ENCODE peak calls at places on chromosome 22, in seven cellular contexts. One of them, this sample, is unnamed.

GRCh38 chr22:32106930-32107329 is 52.2 kb downstream of the C22orf42 start:
- DNase-seq in H1: peak; percentile 71
- DNase-seq in mesendoderm: peak; percentile 55
- DNase-seq in neuronal stem cell: peak; percentile 36
- DNase-seq in trophoblast cell: no peak
- DNase-seq in IMR-90: no peak
- DNase-seq in mesenchymal stem cell: no peak
- DNase-seq in this sample: peak; percentile 56

GRCh38 chr22:49936018-49936972 is 17.9 kb downstream of the CRELD2 start:
- DNase-seq in H1: peak; percentile 79
- DNase-seq in mesendoderm: peak; percentile 54
- DNase-seq in neuronal stem cell: no peak
- DNase-seq in trophoblast cell: peak; percentile 77
- DNase-seq in IMR-90: peak; percentile 86
- DNase-seq in mesenchymal stem cell: peak; percentile 94
- DNase-seq in this sample: peak; percentile 87

GRCh38 chr22:37740455-37741311 is 43.8 kb downstream of the TRIOBP start:
- DNase-seq in H1: no peak
- DNase-seq in mesendoderm: no peak
- DNase-seq in neuronal stem cell: no peak
- DNase-seq in trophoblast cell: no peak
- DNase-seq in IMR-90: no peak
- DNase-seq in mesenchymal stem cell: no peak
- DNase-seq in this sample: no peak

GRCh38 chr22:29946220-29946619 is 63.2 kb downstream of the MTMR3 start:
- DNase-seq in H1: no peak
- DNase-seq in mesendoderm: no peak
- DNase-seq in neuronal stem cell: no peak
- DNase-seq in trophoblast cell: no peak
- DNase-seq in IMR-90: no peak
- DNase-seq in mesenchymal stem cell: no peak
- DNase-seq in this sample: no peak

GRCh38 chr22:33896154-33896800 is 24.0 kb downstream of the LARGE1 start:
- DNase-seq in H1: no peak
- DNase-seq in mesendoderm: no peak
- DNase-seq in neuronal stem cell: no peak
- DNase-seq in trophoblast cell: no peak
- DNase-seq in IMR-90: no peak
- DNase-seq in mesenchymal stem cell: no peak
- DNase-seq in this sample: no peak

GRCh38 chr22:50505776-50506610 is 1.5 kb downstream of the LMF2 start:
- DNase-seq in H1: no peak
- DNase-seq in mesendoderm: no peak
- DNase-seq in neuronal stem cell: no peak
- DNase-seq in trophoblast cell: no peak
- DNase-seq in IMR-90: no peak
- DNase-seq in mesenchymal stem cell: no peak
- DNase-seq in this sample: peak; percentile 30

GRCh38 chr22:32701021-32701420 is 100.5 kb upstream of the TIMP3 start:
- DNase-seq in H1: no peak
- DNase-seq in mesendoderm: no peak
- DNase-seq in neuronal stem cell: no peak
- DNase-seq in trophoblast cell: no peak
- DNase-seq in IMR-90: peak; percentile 37
- DNase-seq in mesenchymal stem cell: peak; percentile 48
- DNase-seq in this sample: no peak

GRCh38 chr22:44191036-44191454 is 10.3 kb downstream of the PARVG start:
- DNase-seq in H1: no peak
- DNase-seq in mesendoderm: peak; percentile 20
- DNase-seq in neuronal stem cell: no peak
- DNase-seq in trophoblast cell: no peak
- DNase-seq in IMR-90: no peak
- DNase-seq in mesenchymal stem cell: no peak
- DNase-seq in this sample: no peak

GRCh38 chr22:47168900-47169800 is 406.7 kb downstream of the TBC1D22A start:
- DNase-seq in H1: peak; percentile 66
- DNase-seq in mesendoderm: peak; percentile 63
- DNase-seq in neuronal stem cell: no peak
- DNase-seq in trophoblast cell: no peak
- DNase-seq in IMR-90: peak; percentile 8
- DNase-seq in mesenchymal stem cell: peak; percentile 10
- DNase-seq in this sample: peak; percentile 62

GRCh38 chr22:41596776-41597634 is 7.4 kb upstream of the PMM1 start:
- DNase-seq in H1: peak; percentile 87
- DNase-seq in mesendoderm: peak; percentile 59
- DNase-seq in neuronal stem cell: peak; percentile 29
- DNase-seq in trophoblast cell: peak; percentile 16
- DNase-seq in IMR-90: peak; percentile 37
- DNase-seq in mesenchymal stem cell: peak; percentile 70
- DNase-seq in this sample: peak; percentile 78

GRCh38 chr22:50082961-50083461 is 2.2 kb downstream of the MLC1 start:
- DNase-seq in H1: no peak
- DNase-seq in mesendoderm: no peak
- DNase-seq in neuronal stem cell: no peak
- DNase-seq in trophoblast cell: no peak
- DNase-seq in IMR-90: no peak
- DNase-seq in mesenchymal stem cell: no peak
- DNase-seq in this sample: no peak

GRCh38 chr22:19641983-19642451 is 72.3 kb upstream of the SEPTIN5 start:
- DNase-seq in H1: no peak
- DNase-seq in mesendoderm: no peak
- DNase-seq in neuronal stem cell: no peak
- DNase-seq in trophoblast cell: no peak
- DNase-seq in IMR-90: no peak
- DNase-seq in mesenchymal stem cell: no peak
- DNase-seq in this sample: no peak

GRCh38 chr22:37454857-37455686 is 27.8 kb upstream of the ELFN2 start:
- DNase-seq in H1: no peak
- DNase-seq in mesendoderm: peak; percentile 73
- DNase-seq in neuronal stem cell: no peak
- DNase-seq in trophoblast cell: peak; percentile 44
- DNase-seq in IMR-90: peak; percentile 89
- DNase-seq in mesenchymal stem cell: peak; percentile 96
- DNase-seq in this sample: no peak

GRCh38 chr22:19050117-19050516 is 72.1 kb downstream of the DGCR2 start:
- DNase-seq in H1: no peak
- DNase-seq in mesendoderm: no peak
- DNase-seq in neuronal stem cell: no peak
- DNase-seq in trophoblast cell: no peak
- DNase-seq in IMR-90: no peak
- DNase-seq in mesenchymal stem cell: no peak
- DNase-seq in this sample: no peak

GRCh38 chr22:42473484-42474193 is 41.4 kb upstream of the NFAM1 start:
- DNase-seq in H1: no peak
- DNase-seq in mesendoderm: peak; percentile 72
- DNase-seq in neuronal stem cell: peak; percentile 47
- DNase-seq in trophoblast cell: peak; percentile 40
- DNase-seq in IMR-90: peak; percentile 63
- DNase-seq in mesenchymal stem cell: peak; percentile 74
- DNase-seq in this sample: no peak

GRCh38 chr22:47102648-47103047 is 340.2 kb downstream of the TBC1D22A start:
- DNase-seq in H1: peak; percentile 46
- DNase-seq in mesendoderm: peak; percentile 96
- DNase-seq in neuronal stem cell: no peak
- DNase-seq in trophoblast cell: peak; percentile 79
- DNase-seq in IMR-90: peak; percentile 12
- DNase-seq in mesenchymal stem cell: peak; percentile 36
- DNase-seq in this sample: peak; percentile 74

GRCh38 chr22:41828516-41828915 is 4.4 kb upstream of the SREBF2 start:
- DNase-seq in H1: no peak
- DNase-seq in mesendoderm: no peak
- DNase-seq in neuronal stem cell: no peak
- DNase-seq in trophoblast cell: no peak
- DNase-seq in IMR-90: no peak
- DNase-seq in mesenchymal stem cell: no peak
- DNase-seq in this sample: no peak

GRCh38 chr22:28920757-28921584 is 37.6 kb downstream of the ZNRF3 start:
- DNase-seq in H1: no peak
- DNase-seq in mesendoderm: no peak
- DNase-seq in neuronal stem cell: no peak
- DNase-seq in trophoblast cell: no peak
- DNase-seq in IMR-90: no peak
- DNase-seq in mesenchymal stem cell: no peak
- DNase-seq in this sample: no peak

GRCh38 chr22:44710474-44711235 is 8.7 kb downstream of the PRR5 start:
- DNase-seq in H1: no peak
- DNase-seq in mesendoderm: no peak
- DNase-seq in neuronal stem cell: no peak
- DNase-seq in trophoblast cell: no peak
- DNase-seq in IMR-90: no peak
- DNase-seq in mesenchymal stem cell: no peak
- DNase-seq in this sample: no peak

GRCh38 chr22:27990879-27991278 is 71.8 kb upstream of the PITPNB start:
- DNase-seq in H1: peak; percentile 83
- DNase-seq in mesendoderm: peak; percentile 92
- DNase-seq in neuronal stem cell: peak; percentile 21
- DNase-seq in trophoblast cell: peak; percentile 55
- DNase-seq in IMR-90: peak; percentile 8
- DNase-seq in mesenchymal stem cell: peak; percentile 49
- DNase-seq in this sample: peak; percentile 89

GRCh38 chr22:19840955-19841640 is 13.6 kb downstream of the GNB1L start:
- DNase-seq in H1: no peak
- DNase-seq in mesendoderm: no peak
- DNase-seq in neuronal stem cell: no peak
- DNase-seq in trophoblast cell: no peak
- DNase-seq in IMR-90: no peak
- DNase-seq in mesenchymal stem cell: no peak
- DNase-seq in this sample: no peak

GRCh38 chr22:49886346-49887073 is 31.7 kb downstream of the ALG12 start:
- DNase-seq in H1: no peak
- DNase-seq in mesendoderm: no peak
- DNase-seq in neuronal stem cell: no peak
- DNase-seq in trophoblast cell: no peak
- DNase-seq in IMR-90: no peak
- DNase-seq in mesenchymal stem cell: no peak
- DNase-seq in this sample: no peak

GRCh38 chr22:43151251-43152000 is at the start of gene TSPO:
- DNase-seq in H1: peak; percentile 76
- DNase-seq in mesendoderm: peak; percentile 9
- DNase-seq in neuronal stem cell: peak; percentile 14
- DNase-seq in trophoblast cell: no peak
- DNase-seq in IMR-90: peak; percentile 19
- DNase-seq in mesenchymal stem cell: peak; percentile 52
- DNase-seq in this sample: peak; percentile 60

GRCh38 chr22:28410050-28410816 is 269.4 kb downstream of the TTC28 start:
- DNase-seq in H1: no peak
- DNase-seq in mesendoderm: peak; percentile 84
- DNase-seq in neuronal stem cell: no peak
- DNase-seq in trophoblast cell: no peak
- DNase-seq in IMR-90: peak; percentile 71
- DNase-seq in mesenchymal stem cell: peak; percentile 50
- DNase-seq in this sample: no peak

GRCh38 chr22:19430890-19431541 is 517 bp downstream of the HIRA start:
- DNase-seq in H1: peak; percentile 67
- DNase-seq in mesendoderm: peak; percentile 82
- DNase-seq in neuronal stem cell: peak; percentile 39
- DNase-seq in trophoblast cell: no peak
- DNase-seq in IMR-90: peak; percentile 19
- DNase-seq in mesenchymal stem cell: peak; percentile 59
- DNase-seq in this sample: peak; percentile 51

GRCh38 chr22:42842658-42843370 is 14.3 kb downstream of the ARFGAP3 start:
- DNase-seq in H1: no peak
- DNase-seq in mesendoderm: no peak
- DNase-seq in neuronal stem cell: no peak
- DNase-seq in trophoblast cell: no peak
- DNase-seq in IMR-90: peak; percentile 24
- DNase-seq in mesenchymal stem cell: no peak
- DNase-seq in this sample: no peak

GRCh38 chr22:50447576-50448551 is 27.0 kb downstream of the SBF1 start:
- DNase-seq in H1: no peak
- DNase-seq in mesendoderm: no peak
- DNase-seq in neuronal stem cell: no peak
- DNase-seq in trophoblast cell: no peak
- DNase-seq in IMR-90: no peak
- DNase-seq in mesenchymal stem cell: no peak
- DNase-seq in this sample: no peak

GRCh38 chr22:46057206-46057605 is 80.2 kb upstream of the WNT7B start:
- DNase-seq in H1: no peak
- DNase-seq in mesendoderm: no peak
- DNase-seq in neuronal stem cell: no peak
- DNase-seq in trophoblast cell: no peak
- DNase-seq in IMR-90: no peak
- DNase-seq in mesenchymal stem cell: no peak
- DNase-seq in this sample: no peak

GRCh38 chr22:30187094-30187493 is 59.5 kb downstream of the LIF start:
- DNase-seq in H1: no peak
- DNase-seq in mesendoderm: no peak
- DNase-seq in neuronal stem cell: no peak
- DNase-seq in trophoblast cell: no peak
- DNase-seq in IMR-90: no peak
- DNase-seq in mesenchymal stem cell: no peak
- DNase-seq in this sample: no peak

GRCh38 chr22:17116931-17117330 is 4.2 kb downstream of the TMEM121B start:
- DNase-seq in H1: no peak
- DNase-seq in mesendoderm: peak; percentile 71
- DNase-seq in neuronal stem cell: no peak
- DNase-seq in trophoblast cell: no peak
- DNase-seq in IMR-90: no peak
- DNase-seq in mesenchymal stem cell: no peak
- DNase-seq in this sample: no peak
- H4K8ac ChIP-seq in H1: no peak overlapping the region
- H4K8ac ChIP-seq in mesendoderm: no peak overlapping the region
- H4K8ac ChIP-seq in neuronal stem cell: no peak overlapping the region
- H4K8ac ChIP-seq in trophoblast cell: no peak overlapping the region
- H4K8ac ChIP-seq in IMR-90: no peak overlapping the region
- H4K8ac ChIP-seq in mesenchymal stem cell: no peak overlapping the region
- H4K8ac ChIP-seq in this sample: no peak overlapping the region

GRCh38 chr22:39649500-39650089 is 79.0 kb downstream of the CACNA1I start:
- DNase-seq in H1: no peak
- DNase-seq in mesendoderm: no peak
- DNase-seq in neuronal stem cell: no peak
- DNase-seq in trophoblast cell: no peak
- DNase-seq in IMR-90: no peak
- DNase-seq in mesenchymal stem cell: no peak
- DNase-seq in this sample: no peak
- H4K8ac ChIP-seq in H1: no peak overlapping the region
- H4K8ac ChIP-seq in mesendoderm: no peak overlapping the region
- H4K8ac ChIP-seq in neuronal stem cell: no peak overlapping the region
- H4K8ac ChIP-seq in trophoblast cell: no peak overlapping the region
- H4K8ac ChIP-seq in IMR-90: no peak overlapping the region
- H4K8ac ChIP-seq in mesenchymal stem cell: no peak overlapping the region
- H4K8ac ChIP-seq in this sample: no peak overlapping the region

DNA sequence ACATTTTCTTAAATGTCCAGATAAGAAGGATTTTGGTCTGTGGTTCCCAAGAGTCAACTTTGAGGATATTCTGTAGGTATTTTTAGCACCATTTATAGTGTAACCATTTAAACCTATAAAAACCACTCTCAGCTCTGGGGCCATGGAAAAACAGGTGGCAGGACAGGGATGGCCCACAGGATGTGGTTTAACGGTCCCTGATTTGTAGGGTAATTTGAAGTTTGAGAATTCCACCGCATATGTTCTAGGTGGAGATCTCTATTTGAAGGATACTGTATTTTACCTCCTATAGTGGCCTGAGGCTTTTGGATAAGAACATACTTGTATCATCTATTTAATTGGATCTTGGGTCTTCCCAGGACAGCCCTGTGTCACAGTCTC is 62.4 kb upstream of the IGLL5 start:
- DNase-seq in H1: no peak
- DNase-seq in mesendoderm: no peak
- DNase-seq in neuronal stem cell: no peak
- DNase-seq in trophoblast cell: no peak
- DNase-seq in IMR-90: no peak
- DNase-seq in mesenchymal stem cell: no peak
- DNase-seq in this sample: no peak
- H4K8ac ChIP-seq in H1: no peak overlapping the region
- H4K8ac ChIP-seq in mesendoderm: no peak overlapping the region
- H4K8ac ChIP-seq in neuronal stem cell: no peak overlapping the region
- H4K8ac ChIP-seq in trophoblast cell: no peak overlapping the region
- H4K8ac ChIP-seq in IMR-90: no peak overlapping the region
- H4K8ac ChIP-seq in mesenchymal stem cell: no peak overlapping the region
- H4K8ac ChIP-seq in this sample: no peak overlapping the region

GRCh38 chr22:26431151-26431995 is 2.3 kb downstream of the ASPHD2 start:
- DNase-seq in H1: no peak
- DNase-seq in mesendoderm: no peak
- DNase-seq in neuronal stem cell: no peak
- DNase-seq in trophoblast cell: no peak
- DNase-seq in IMR-90: no peak
- DNase-seq in mesenchymal stem cell: peak; percentile 22
- DNase-seq in this sample: no peak
- H4K8ac ChIP-seq in H1: no peak overlapping the region
- H4K8ac ChIP-seq in mesendoderm: no peak overlapping the region
- H4K8ac ChIP-seq in neuronal stem cell: no peak overlapping the region
- H4K8ac ChIP-seq in trophoblast cell: no peak overlapping the region
- H4K8ac ChIP-seq in IMR-90: no peak overlapping the region
- H4K8ac ChIP-seq in mesenchymal stem cell: no peak overlapping the region
- H4K8ac ChIP-seq in this sample: no peak overlapping the region